ENCODE peak calls at places on chromosome 3, in eight cellular contexts. One of them, this sample, is unnamed.

GRCh38 chr3:83928391-83928790 is 1030.4 kb upstream of the CADM2 start:
- DNase-seq in NB4: peak; percentile 69
- DNase-seq in IMR-90: no peak
- DNase-seq in A549: no peak
- DNase-seq in H1: peak; percentile 54
- DNase-seq in uterus: no peak
- DNase-seq in ovary: no peak
- DNase-seq in Peyer's patch: no peak
- DNase-seq in this sample: no peak

GRCh38 chr3:29152379-29152778 is 128.5 kb upstream of the RBMS3 start:
- DNase-seq in NB4: no peak
- DNase-seq in IMR-90: no peak
- DNase-seq in A549: no peak
- DNase-seq in H1: no peak
- DNase-seq in uterus: no peak
- DNase-seq in ovary: no peak
- DNase-seq in Peyer's patch: no peak
- DNase-seq in this sample: no peak

GRCh38 chr3:64084640-64085039 is 61.3 kb upstream of the PSMD6 start:
- DNase-seq in NB4: peak; percentile 1
- DNase-seq in IMR-90: peak; percentile 91
- DNase-seq in A549: peak; percentile 76
- DNase-seq in H1: no peak
- DNase-seq in uterus: no peak
- DNase-seq in ovary: no peak
- DNase-seq in Peyer's patch: no peak
- DNase-seq in this sample: no peak

GRCh38 chr3:68206524-68207117 is 552.2 kb upstream of the SUCLG2 start:
- DNase-seq in NB4: peak; percentile 4
- DNase-seq in IMR-90: no peak
- DNase-seq in A549: no peak
- DNase-seq in H1: no peak
- DNase-seq in uterus: no peak
- DNase-seq in ovary: no peak
- DNase-seq in Peyer's patch: no peak
- DNase-seq in this sample: no peak

GRCh38 chr3:133661454-133662255 is at the start of gene TOPBP1:
- DNase-seq in NB4: peak; percentile 90
- DNase-seq in IMR-90: peak; percentile 70
- DNase-seq in A549: peak; percentile 73
- DNase-seq in H1: peak; percentile 90
- DNase-seq in uterus: peak; percentile 75
- DNase-seq in ovary: peak; percentile 85
- DNase-seq in Peyer's patch: peak; percentile 84
- DNase-seq in this sample: peak; percentile 90

GRCh38 chr3:8491750-8492149 is 9.9 kb upstream of the LMCD1 start:
- DNase-seq in NB4: no peak
- DNase-seq in IMR-90: no peak
- DNase-seq in A549: no peak
- DNase-seq in H1: no peak
- DNase-seq in uterus: no peak
- DNase-seq in ovary: no peak
- DNase-seq in Peyer's patch: no peak
- DNase-seq in this sample: peak; percentile 66

GRCh38 chr3:134057006-134057832 is 27.5 kb upstream of the SLCO2A1 start:
- DNase-seq in NB4: no peak
- DNase-seq in IMR-90: peak; percentile 55
- DNase-seq in A549: no peak
- DNase-seq in H1: no peak
- DNase-seq in uterus: no peak
- DNase-seq in ovary: no peak
- DNase-seq in Peyer's patch: no peak
- DNase-seq in this sample: no peak

GRCh38 chr3:193779933-193780332 is 186.9 kb downstream of the OPA1 start:
- DNase-seq in NB4: no peak
- DNase-seq in IMR-90: no peak
- DNase-seq in A549: no peak
- DNase-seq in H1: no peak
- DNase-seq in uterus: no peak
- DNase-seq in ovary: no peak
- DNase-seq in Peyer's patch: no peak
- DNase-seq in this sample: no peak

GRCh38 chr3:33704891-33705290 is 13.2 kb downstream of the CLASP2 start:
- DNase-seq in NB4: no peak
- DNase-seq in IMR-90: peak; percentile 8
- DNase-seq in A549: no peak
- DNase-seq in H1: no peak
- DNase-seq in uterus: no peak
- DNase-seq in ovary: no peak
- DNase-seq in Peyer's patch: no peak
- DNase-seq in this sample: no peak

GRCh38 chr3:142977399-142977728 is 13.9 kb upstream of the PAQR9 start:
- DNase-seq in NB4: no peak
- DNase-seq in IMR-90: peak; percentile 24
- DNase-seq in A549: peak; percentile 77
- DNase-seq in H1: no peak
- DNase-seq in uterus: no peak
- DNase-seq in ovary: no peak
- DNase-seq in Peyer's patch: no peak
- DNase-seq in this sample: no peak

GRCh38 chr3:27607370-27607769 is 114.8 kb downstream of the EOMES start:
- DNase-seq in NB4: no peak
- DNase-seq in IMR-90: no peak
- DNase-seq in A549: no peak
- DNase-seq in H1: no peak
- DNase-seq in uterus: no peak
- DNase-seq in ovary: no peak
- DNase-seq in Peyer's patch: no peak
- DNase-seq in this sample: no peak

GRCh38 chr3:37391679-37392078 is 217.3 kb upstream of the LRRFIP2 start:
- DNase-seq in NB4: no peak
- DNase-seq in IMR-90: no peak
- DNase-seq in A549: no peak
- DNase-seq in H1: no peak
- DNase-seq in uterus: no peak
- DNase-seq in ovary: no peak
- DNase-seq in Peyer's patch: no peak
- DNase-seq in this sample: no peak

GRCh38 chr3:89946863-89947262 is 839.4 kb downstream of the EPHA3 start:
- DNase-seq in NB4: no peak
- DNase-seq in IMR-90: no peak
- DNase-seq in A549: no peak
- DNase-seq in H1: no peak
- DNase-seq in uterus: no peak
- DNase-seq in ovary: no peak
- DNase-seq in Peyer's patch: no peak
- DNase-seq in this sample: no peak

GRCh38 chr3:52456800-52457183 is 1.4 kb downstream of the NISCH start:
- DNase-seq in NB4: no peak
- DNase-seq in IMR-90: no peak
- DNase-seq in A549: no peak
- DNase-seq in H1: no peak
- DNase-seq in uterus: no peak
- DNase-seq in ovary: no peak
- DNase-seq in Peyer's patch: no peak
- DNase-seq in this sample: no peak

GRCh38 chr3:171972965-171973364 is 66.4 kb upstream of the FNDC3B start:
- DNase-seq in NB4: no peak
- DNase-seq in IMR-90: no peak
- DNase-seq in A549: no peak
- DNase-seq in H1: no peak
- DNase-seq in uterus: peak; percentile 77
- DNase-seq in ovary: peak; percentile 46
- DNase-seq in Peyer's patch: no peak
- DNase-seq in this sample: peak; percentile 48

GRCh38 chr3:195543642-195544536 is 764 bp upstream of the PPP1R2 start:
- DNase-seq in NB4: no peak
- DNase-seq in IMR-90: no peak
- DNase-seq in A549: peak; percentile 5
- DNase-seq in H1: peak; percentile 72
- DNase-seq in uterus: peak; percentile 38
- DNase-seq in ovary: peak; percentile 61
- DNase-seq in Peyer's patch: no peak
- DNase-seq in this sample: peak; percentile 32

GRCh38 chr3:161560006-161560637 is 63.5 kb downstream of the OTOL1 start:
- DNase-seq in NB4: peak; percentile 52
- DNase-seq in IMR-90: peak; percentile 7
- DNase-seq in A549: peak; percentile 3
- DNase-seq in H1: peak; percentile 62
- DNase-seq in uterus: peak; percentile 29
- DNase-seq in ovary: no peak
- DNase-seq in Peyer's patch: no peak
- DNase-seq in this sample: peak; percentile 27

GRCh38 chr3:16011376-16011775 is 163.1 kb upstream of the GALNT15 start:
- DNase-seq in NB4: no peak
- DNase-seq in IMR-90: peak; percentile 58
- DNase-seq in A549: no peak
- DNase-seq in H1: no peak
- DNase-seq in uterus: no peak
- DNase-seq in ovary: no peak
- DNase-seq in Peyer's patch: no peak
- DNase-seq in this sample: no peak

GRCh38 chr3:194874783-194875182 is 189.1 kb downstream of the FAM43A start:
- DNase-seq in NB4: no peak
- DNase-seq in IMR-90: no peak
- DNase-seq in A549: no peak
- DNase-seq in H1: no peak
- DNase-seq in uterus: no peak
- DNase-seq in ovary: no peak
- DNase-seq in Peyer's patch: peak; percentile 10
- DNase-seq in this sample: no peak

DNA sequence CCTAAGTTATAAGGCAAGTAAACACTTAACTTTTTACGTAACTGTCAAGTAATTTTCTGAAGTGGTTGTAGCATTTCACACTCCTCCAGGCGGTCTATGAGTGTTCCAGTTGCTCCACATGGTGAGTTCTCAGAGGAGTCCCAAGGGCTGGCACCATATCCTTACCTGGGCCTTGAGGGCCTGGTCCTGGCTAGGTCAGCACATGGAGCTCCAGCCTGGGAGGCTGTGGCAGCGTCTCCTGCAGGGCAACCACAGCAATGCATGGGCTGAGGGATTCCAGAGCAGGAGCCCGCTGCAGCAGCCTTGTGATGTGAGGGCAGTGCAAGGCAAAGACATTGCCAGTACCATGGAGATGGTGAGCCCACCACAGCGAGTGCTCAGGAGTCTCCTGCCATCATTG is 32.2 kb upstream of the LYZL4 start:
- DNase-seq in NB4: no peak
- DNase-seq in IMR-90: no peak
- DNase-seq in A549: no peak
- DNase-seq in H1: no peak
- DNase-seq in uterus: no peak
- DNase-seq in ovary: no peak
- DNase-seq in Peyer's patch: no peak
- DNase-seq in this sample: no peak
- TF ChIP-seq CTCF in NB4: peak; percentile 7
- TF ChIP-seq CTCF in IMR-90: peak; percentile 9
- TF ChIP-seq CTCF in A549: no peak
- TF ChIP-seq CTCF in H1: peak; percentile 61
- TF ChIP-seq CTCF in uterus: no peak
- TF ChIP-seq CTCF in ovary: no peak
- TF ChIP-seq CTCF in Peyer's patch: no peak
- TF ChIP-seq CTCF in this sample: no peak

GRCh38 chr3:48446425-48447193 is at the start of gene ATRIP:
- DNase-seq in NB4: peak; percentile 94
- DNase-seq in IMR-90: peak; percentile 77
- DNase-seq in A549: peak; percentile 64
- DNase-seq in H1: peak; percentile 95
- DNase-seq in uterus: peak; percentile 90
- DNase-seq in ovary: peak; percentile 93
- DNase-seq in Peyer's patch: peak; percentile 87
- DNase-seq in this sample: peak; percentile 92
- TF ChIP-seq POLR2A in NB4: peak; percentile 98
- TF ChIP-seq POLR2A in IMR-90: peak; percentile 92
- TF ChIP-seq POLR2A in A549: peak; percentile 84
- TF ChIP-seq POLR2A in H1: peak; percentile 81
- TF ChIP-seq POLR2A in uterus: peak; percentile 93
- TF ChIP-seq POLR2A in ovary: peak; percentile 87
- TF ChIP-seq POLR2A in Peyer's patch: peak; percentile 86
- TF ChIP-seq POLR2A in this sample: peak; percentile 98

GRCh38 chr3:38636881-38637280 is 12.6 kb downstream of the SCN5A start:
- DNase-seq in NB4: no peak
- DNase-seq in IMR-90: no peak
- DNase-seq in A549: no peak
- DNase-seq in H1: no peak
- DNase-seq in uterus: no peak
- DNase-seq in ovary: no peak
- DNase-seq in Peyer's patch: no peak
- DNase-seq in this sample: no peak

GRCh38 chr3:38640661-38641441 is 8.6 kb downstream of the SCN5A start:
- DNase-seq in NB4: no peak
- DNase-seq in IMR-90: no peak
- DNase-seq in A549: no peak
- DNase-seq in H1: peak; percentile 88
- DNase-seq in uterus: no peak
- DNase-seq in ovary: no peak
- DNase-seq in Peyer's patch: no peak
- DNase-seq in this sample: peak; percentile 27

GRCh38 chr3:38636464-38636863 is 13.0 kb downstream of the SCN5A start:
- DNase-seq in NB4: no peak
- DNase-seq in IMR-90: no peak
- DNase-seq in A549: no peak
- DNase-seq in H1: no peak
- DNase-seq in uterus: no peak
- DNase-seq in ovary: no peak
- DNase-seq in Peyer's patch: no peak
- DNase-seq in this sample: no peak

GRCh38 chr3:38637906-38638305 is 11.6 kb downstream of the SCN5A start:
- DNase-seq in NB4: no peak
- DNase-seq in IMR-90: no peak
- DNase-seq in A549: no peak
- DNase-seq in H1: no peak
- DNase-seq in uterus: no peak
- DNase-seq in ovary: no peak
- DNase-seq in Peyer's patch: no peak
- DNase-seq in this sample: no peak

GRCh38 chr3:38638354-38638753 is 11.1 kb downstream of the SCN5A start:
- DNase-seq in NB4: no peak
- DNase-seq in IMR-90: no peak
- DNase-seq in A549: no peak
- DNase-seq in H1: no peak
- DNase-seq in uterus: no peak
- DNase-seq in ovary: no peak
- DNase-seq in Peyer's patch: no peak
- DNase-seq in this sample: no peak
- TF ChIP-seq CTCF in NB4: no peak
- TF ChIP-seq CTCF in IMR-90: no peak
- TF ChIP-seq CTCF in A549: no peak
- TF ChIP-seq CTCF in H1: no peak
- TF ChIP-seq CTCF in uterus: no peak
- TF ChIP-seq CTCF in ovary: no peak
- TF ChIP-seq CTCF in Peyer's patch: no peak
- TF ChIP-seq CTCF in this sample: no peak

DNA sequence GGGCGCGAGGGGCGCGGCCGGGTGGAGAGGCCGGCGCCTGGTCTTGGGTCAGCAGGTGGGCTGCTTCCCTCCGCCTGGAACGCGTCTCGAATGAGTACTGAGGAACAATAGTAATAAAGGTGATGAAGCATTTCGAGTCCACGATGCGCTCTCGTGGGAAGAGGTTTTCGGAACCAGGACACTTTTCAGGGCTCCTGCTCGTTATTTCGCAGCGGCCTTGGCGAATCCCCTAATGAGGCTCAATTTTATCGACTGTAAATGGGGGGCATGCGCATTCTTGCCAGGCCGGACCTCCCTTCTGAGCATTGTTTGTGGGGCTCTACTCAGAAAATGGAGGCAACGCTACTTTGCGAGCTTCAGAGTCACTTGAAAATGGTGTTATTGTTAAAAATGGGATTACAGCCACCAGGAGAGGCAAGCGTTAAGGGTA is 1.2 kb downstream of the NR2C2 start:
- DNase-seq in NB4: no peak
- DNase-seq in IMR-90: no peak
- DNase-seq in A549: peak; percentile 11
- DNase-seq in H1: no peak
- DNase-seq in uterus: no peak
- DNase-seq in ovary: no peak
- DNase-seq in Peyer's patch: no peak
- DNase-seq in this sample: no peak
- TF ChIP-seq POLR2A in NB4: no peak
- TF ChIP-seq POLR2A in IMR-90: no peak
- TF ChIP-seq POLR2A in A549: peak; percentile 64
- TF ChIP-seq POLR2A in H1: peak; percentile 71
- TF ChIP-seq POLR2A in uterus: peak; percentile 4
- TF ChIP-seq POLR2A in ovary: no peak
- TF ChIP-seq POLR2A in Peyer's patch: peak; percentile 16
- TF ChIP-seq POLR2A in this sample: no peak